ENCODE peak calls at places on chromosomes 3 and 15, in nine cellular contexts. One of them, this sample, is unnamed.

GRCh38 chr15:27028836-27029482 is 58.0 kb downstream of the GABRG3 start:
- DNase-seq in ACHN: no peak
- DNase-seq in substantia nigra: no peak
- DNase-seq in suprapubic skin: no peak
- DNase-seq in stomach: no peak
- DNase-seq in activated effector memory CD4-positive, alpha-beta T cell treated with anti-CD3 and anti-CD28 coated beads, Interleukin-2, amount 50 U/mL, for 16 hours: no peak
- DNase-seq in GM20000: no peak
- DNase-seq in RWPE1: no peak
- DNase-seq in activated CD4-positive, alpha-beta T cell treated with anti-CD3 and anti-CD28 coated beads, Interleukin-2, amount 10 ng/mL, durations not matched to agents 7 days and 5 days: no peak
- DNase-seq in this sample: no peak

GRCh38 chr3:8554725-8555621 is 53.4 kb downstream of the LMCD1 start:
- DNase-seq in RWPE1: no peak
- DNase-seq in substantia nigra: no peak
- DNase-seq in ACHN: no peak
- DNase-seq in stomach: no peak
- DNase-seq in activated effector memory CD4-positive, alpha-beta T cell treated with anti-CD3 and anti-CD28 coated beads, Interleukin-2, amount 50 U/mL, for 16 hours: no peak
- DNase-seq in GM20000: no peak
- DNase-seq in suprapubic skin: peak
- DNase-seq in activated CD4-positive, alpha-beta T cell treated with anti-CD3 and anti-CD28 coated beads, Interleukin-2, amount 10 ng/mL, durations not matched to agents 7 days and 5 days: no peak
- DNase-seq in this sample: no peak

GRCh38 chr3:48013288-48013980 is 2.8 kb downstream of the MAP4 start:
- DNase-seq in activated CD4-positive, alpha-beta T cell treated with anti-CD3 and anti-CD28 coated beads, Interleukin-2, amount 10 ng/mL, durations not matched to agents 7 days and 5 days: no peak
- DNase-seq in stomach: peak
- DNase-seq in GM20000: no peak
- DNase-seq in ACHN: peak
- DNase-seq in suprapubic skin: no peak
- DNase-seq in RWPE1: peak
- DNase-seq in activated effector memory CD4-positive, alpha-beta T cell treated with anti-CD3 and anti-CD28 coated beads, Interleukin-2, amount 50 U/mL, for 16 hours: no peak
- DNase-seq in substantia nigra: no peak
- DNase-seq in this sample: no peak

GRCh38 chr3:3134750-3135448 is 8.2 kb downstream of the TRNT1 start:
- DNase-seq in activated effector memory CD4-positive, alpha-beta T cell treated with anti-CD3 and anti-CD28 coated beads, Interleukin-2, amount 50 U/mL, for 16 hours: no peak
- DNase-seq in substantia nigra: no peak
- DNase-seq in stomach: no peak
- DNase-seq in suprapubic skin: no peak
- DNase-seq in activated CD4-positive, alpha-beta T cell treated with anti-CD3 and anti-CD28 coated beads, Interleukin-2, amount 10 ng/mL, durations not matched to agents 7 days and 5 days: no peak
- DNase-seq in GM20000: no peak
- DNase-seq in ACHN: no peak
- DNase-seq in RWPE1: no peak
- DNase-seq in this sample: no peak

GRCh38 chr15:68642491-68642845 is 63.7 kb downstream of the CORO2B start:
- DNase-seq in activated effector memory CD4-positive, alpha-beta T cell treated with anti-CD3 and anti-CD28 coated beads, Interleukin-2, amount 50 U/mL, for 16 hours: no peak
- DNase-seq in GM20000: no peak
- DNase-seq in suprapubic skin: peak
- DNase-seq in ACHN: no peak
- DNase-seq in RWPE1: no peak
- DNase-seq in substantia nigra: no peak
- DNase-seq in stomach: no peak
- DNase-seq in activated CD4-positive, alpha-beta T cell treated with anti-CD3 and anti-CD28 coated beads, Interleukin-2, amount 10 ng/mL, durations not matched to agents 7 days and 5 days: no peak
- DNase-seq in this sample: no peak

GRCh38 chr3:130834476-130834875 is 59.4 kb upstream of the ATP2C1 start:
- DNase-seq in activated CD4-positive, alpha-beta T cell treated with anti-CD3 and anti-CD28 coated beads, Interleukin-2, amount 10 ng/mL, durations not matched to agents 7 days and 5 days: no peak
- DNase-seq in stomach: no peak
- DNase-seq in activated effector memory CD4-positive, alpha-beta T cell treated with anti-CD3 and anti-CD28 coated beads, Interleukin-2, amount 50 U/mL, for 16 hours: no peak
- DNase-seq in GM20000: no peak
- DNase-seq in substantia nigra: no peak
- DNase-seq in suprapubic skin: no peak
- DNase-seq in RWPE1: no peak
- DNase-seq in ACHN: no peak
- DNase-seq in this sample: no peak

GRCh38 chr15:71329041-71329440 is 213.8 kb downstream of the THSD4 start:
- DNase-seq in ACHN: no peak
- DNase-seq in activated effector memory CD4-positive, alpha-beta T cell treated with anti-CD3 and anti-CD28 coated beads, Interleukin-2, amount 50 U/mL, for 16 hours: no peak
- DNase-seq in activated CD4-positive, alpha-beta T cell treated with anti-CD3 and anti-CD28 coated beads, Interleukin-2, amount 10 ng/mL, durations not matched to agents 7 days and 5 days: no peak
- DNase-seq in suprapubic skin: no peak
- DNase-seq in GM20000: no peak
- DNase-seq in RWPE1: no peak
- DNase-seq in stomach: no peak
- DNase-seq in substantia nigra: no peak
- DNase-seq in this sample: no peak

GRCh38 chr3:45607790-45608189 is 13.2 kb downstream of the LIMD1 start:
- DNase-seq in suprapubic skin: no peak
- DNase-seq in ACHN: no peak
- DNase-seq in RWPE1: no peak
- DNase-seq in activated CD4-positive, alpha-beta T cell treated with anti-CD3 and anti-CD28 coated beads, Interleukin-2, amount 10 ng/mL, durations not matched to agents 7 days and 5 days: no peak
- DNase-seq in GM20000: no peak
- DNase-seq in stomach: no peak
- DNase-seq in activated effector memory CD4-positive, alpha-beta T cell treated with anti-CD3 and anti-CD28 coated beads, Interleukin-2, amount 50 U/mL, for 16 hours: no peak
- DNase-seq in substantia nigra: no peak
- DNase-seq in this sample: no peak

This sample was measured in stimulated activated naive B cell treated with anti-CD40 and anti-IgM and Interleukin-4, amounts not matched to agents 10 μg/mL and 1 μg/mL and 100 μg/mL, for 72 hours.